ENCODE peak calls at places on chromosomes 16 and 17, in nine cellular contexts. S is iris pigment epithelial cell; A is NCI-H1105; L is cardiac fibroblast; V is neural progenitor cell; F is activated naive CD8-positive, alpha-beta T cell treated with anti-CD3 and anti-CD28 coated beads, Interleukin-2, amount 50 U/mL, for 24 hours; N is GM23248; Q is GM04504; Y is mesendoderm. R is an unnamed sample.
A peak's percentile ranks its signal among the peaks of the same experiment; 100 is the strongest.

GRCh38 chr16:4500283-4500682 is 24.1 kb downstream of the HMOX2 start:
- DNase-seq in S (peak; percentile 88), A (no peak), L (peak; percentile 87), V (no peak), F (no peak), N (peak; percentile 92), Q (peak; percentile 70), Y (peak; percentile 85), R (no peak)

GRCh38 chr17:67528751-67529436 is 151.8 kb downstream of the PITPNC1 start:
- DNase-seq in S (peak; percentile 90), A (peak; percentile 11), L (peak; percentile 90), V (peak; percentile 84), F (no peak), N (peak; percentile 99), Q (peak; percentile 81), Y (peak; percentile 86), R (no peak)

GRCh38 chr17:3682033-3682432 is 13.4 kb downstream of the EMC6 start:
- DNase-seq in S (no peak), A (no peak), L (no peak), V (no peak), F (no peak), N (no peak), Q (no peak), Y (no peak), R (no peak)

GRCh38 chr17:8222630-8223355 is 12.4 kb upstream of the AURKB start:
- DNase-seq in S (peak; percentile 94), A (peak; percentile 86), L (peak; percentile 98), V (peak; percentile 92), F (peak; percentile 92), N (peak; percentile 97), Q (peak; percentile 89), Y (peak; percentile 96), R (peak; percentile 55)

GRCh38 chr17:28078443-28079229 is 36.2 kb downstream of the NLK start:
- DNase-seq in S (peak; percentile 59), A (no peak), L (peak; percentile 20), V (no peak), F (no peak), N (no peak), Q (no peak), Y (no peak), R (no peak)

GRCh38 chr17:2179615-2180295 is 123.8 kb downstream of the SMG6 start:
- DNase-seq in S (peak; percentile 95), A (peak; percentile 78), L (peak; percentile 98), V (no peak), F (no peak), N (peak; percentile 94), Q (peak; percentile 98), Y (no peak), R (no peak)

GRCh38 chr17:31320791-31321190 is 631 bp downstream of the EVI2A start:
- DNase-seq in S (no peak), A (no peak), L (peak; percentile 40), V (no peak), F (no peak), N (peak; percentile 10), Q (no peak), Y (no peak), R (no peak)

GRCh38 chr17:75345514-75346167 is 56.4 kb upstream of the SLC25A19 start:
- DNase-seq in S (no peak), A (no peak), L (no peak), V (peak; percentile 26), F (peak; percentile 62), N (no peak), Q (no peak), Y (peak; percentile 70), R (no peak)

GRCh38 chr16:29899516-29900101 is at the start of gene SEZ6L2:
- DNase-seq in S (peak; percentile 96), A (peak; percentile 93), L (peak; percentile 89), V (peak; percentile 92), F (peak; percentile 86), N (peak; percentile 95), Q (peak; percentile 69), Y (peak; percentile 99), R (peak; percentile 77)

GRCh38 chr17:49548506-49549310 is 27.0 kb upstream of the NXPH3 start:
- DNase-seq in S (peak; percentile 47), A (no peak), L (peak; percentile 62), V (peak; percentile 73), F (no peak), N (peak; percentile 62), Q (no peak), Y (peak; percentile 76), R (peak; percentile 65)

GRCh38 chr16:66728117-66728787 is 23.2 kb downstream of the DYNC1LI2 start:
- DNase-seq in S (peak; percentile 67), A (peak; percentile 56), L (peak; percentile 77), V (peak; percentile 65), F (no peak), N (peak; percentile 83), Q (no peak), Y (peak; percentile 71), R (peak; percentile 58)

GRCh38 chr16:87581867-87582220 is 20.5 kb upstream of the JPH3 start:
- DNase-seq in S (peak; percentile 98), A (no peak), L (peak; percentile 98), V (no peak), F (no peak), N (peak; percentile 99), Q (peak; percentile 97), Y (no peak), R (peak; percentile 72)

GRCh38 chr16:31073073-31073822 is 792 bp downstream of the ZNF668 start:
- DNase-seq in S (peak; percentile 95), A (peak; percentile 83), L (peak; percentile 92), V (peak; percentile 97), F (peak; percentile 93), N (peak; percentile 96), Q (peak; percentile 77), Y (peak; percentile 96), R (peak; percentile 94)

GRCh38 chr17:38421224-38421841 is 6.9 kb upstream of the ARHGAP23 start:
- DNase-seq in S (peak; percentile 45), A (no peak), L (peak; percentile 66), V (peak; percentile 52), F (no peak), N (peak; percentile 65), Q (no peak), Y (no peak), R (no peak)

GRCh38 chr16:70430667-70431536 is 8.0 kb downstream of the ST3GAL2 start:
- DNase-seq in S (peak; percentile 40), A (no peak), L (no peak), V (no peak), F (peak; percentile 65), N (peak; percentile 12), Q (no peak), Y (peak; percentile 69), R (peak; percentile 87)

GRCh38 chr17:68450391-68450790 is 6.9 kb downstream of the WIPI1 start:
- DNase-seq in S (no peak), A (no peak), L (no peak), V (no peak), F (no peak), N (no peak), Q (no peak), Y (no peak), R (no peak)

R was measured in K562.